ENCODE peak calls at places on chromosomes 3 and 15, in five cellular contexts. E, J, M, D and Q are unnamed samples. For H3K36me3, the result is how much of the 10 kb centered on the place peaks cover.

GRCh38 chr3:122679467-122680291 is 960 bp upstream of the PARP14 start:
- DNase-seq in E (peak), J (no peak), M (peak), D (peak), Q (no peak)

GRCh38 chr15:73127302-73127936 is 75.2 kb downstream of the NEO1 start:
- DNase-seq in E (no peak), J (peak), M (peak), D (no peak), Q (peak)

GRCh38 chr3:177852001-177852400 is 654.7 kb upstream of the TBL1XR1 start:
- DNase-seq in E (no peak), J (no peak), M (no peak), D (no peak), Q (no peak)

GRCh38 chr15:59177445-59177728 is 29.3 kb upstream of the LDHAL6B start:
- DNase-seq in E (no peak), J (no peak), M (no peak), D (no peak), Q (no peak)

GRCh38 chr3:62992520-62992919 is 117.3 kb upstream of the CADPS start:
- DNase-seq in E (no peak), J (no peak), M (no peak), D (no peak), Q (no peak)

GRCh38 chr3:147518465-147518864 is 109.3 kb downstream of the ZIC1 start:
- DNase-seq in E (no peak), J (no peak), M (no peak), D (no peak), Q (no peak)

GRCh38 chr15:69782809-69783208 is 314.9 kb downstream of the TLE3 start:
- DNase-seq in E (no peak), J (peak), M (no peak), D (no peak), Q (no peak)

GRCh38 chr3:95154775-95155174 is 1091.9 kb downstream of the NSUN3 start:
- DNase-seq in E (no peak), J (no peak), M (no peak), D (no peak), Q (no peak)

GRCh38 chr3:16319307-16319706 is 54.3 kb downstream of the OXNAD1 start:
- DNase-seq in E (no peak), J (no peak), M (no peak), D (no peak), Q (peak)

GRCh38 chr3:8280161-8280560 is 221.5 kb upstream of the LMCD1 start:
- DNase-seq in E (no peak), J (no peak), M (no peak), D (no peak), Q (no peak)

GRCh38 chr15:94912760-94913159 is 681.4 kb downstream of the MCTP2 start:
- DNase-seq in E (no peak), J (no peak), M (no peak), D (no peak), Q (no peak)

GRCh38 chr3:102979202-102979601 is 544.4 kb downstream of the ZPLD1 start:
- DNase-seq in E (no peak), J (no peak), M (no peak), D (no peak), Q (no peak)

GRCh38 chr3:15326037-15326436 is 6.3 kb downstream of the SH3BP5 start:
- DNase-seq in E (no peak), J (peak), M (peak), D (no peak), Q (no peak)

GRCh38 chr3:171374661-171375285 is 85.4 kb downstream of the TNIK start:
- DNase-seq in E (no peak), J (no peak), M (peak), D (no peak), Q (no peak)

GRCh38 chr3:188749010-188749617 is 422.7 kb upstream of the TPRG1 start:
- DNase-seq in E (no peak), J (peak), M (peak), D (peak), Q (peak)

GRCh38 chr3:56415672-56416071 is 52.6 kb downstream of the ERC2 start:
- DNase-seq in E (no peak), J (no peak), M (peak), D (no peak), Q (no peak)

GRCh38 chr15:83219026-83219425 is 11.4 kb upstream of the HDGFL3 start:
- DNase-seq in E (no peak), J (no peak), M (no peak), D (no peak), Q (no peak)

GRCh38 chr3:57110797-57111196 is 50.3 kb downstream of the SPATA12 start:
- DNase-seq in E (no peak), J (no peak), M (no peak), D (no peak), Q (no peak)

GRCh38 chr15:60390931-60391501 is 6.8 kb downstream of the ANXA2 start:
- DNase-seq in E (peak), J (no peak), M (peak), D (peak), Q (peak)

GRCh38 chr3:127384717-127385539 is 97.1 kb upstream of the PRR20G start:
- DNase-seq in E (no peak), J (no peak), M (no peak), D (no peak), Q (no peak)

GRCh38 chr3:55893045-55893664 is 406.0 kb upstream of the WNT5A start:
- DNase-seq in E (no peak), J (no peak), M (no peak), D (no peak), Q (no peak)

GRCh38 chr3:149267565-149267964 is 45.9 kb upstream of the CP start:
- DNase-seq in E (no peak), J (no peak), M (no peak), D (no peak), Q (no peak)

GRCh38 chr15:63344737-63345390 is 36.8 kb downstream of the CA12 start:
- DNase-seq in E (no peak), J (no peak), M (peak), D (no peak), Q (no peak)

GRCh38 chr3:73925045-73925444 is 300.3 kb upstream of the PDZRN3 start:
- DNase-seq in E (no peak), J (no peak), M (peak), D (no peak), Q (no peak)

GRCh38 chr3:152268501-152269422 is at the start of gene MBNL1:
- DNase-seq in E (peak), J (peak), M (peak), D (peak), Q (peak)

GRCh38 chr3:127929818-127930217 is 14.8 kb downstream of the KBTBD12 start:
- DNase-seq in E (no peak), J (no peak), M (no peak), D (no peak), Q (no peak)

GRCh38 chr3:125057186-125057850 is 1.5 kb upstream of the HEG1 start:
- DNase-seq in E (no peak), J (no peak), M (peak), D (no peak), Q (no peak)

GRCh38 chr15:44788748-44789147 is 52.4 kb downstream of the TRIM69 start:
- DNase-seq in E (no peak), J (no peak), M (peak), D (no peak), Q (no peak)

GRCh38 chr3:148606979-148607378 is 90.7 kb upstream of the AGTR1 start:
- DNase-seq in E (no peak), J (no peak), M (no peak), D (no peak), Q (no peak)

GRCh38 chr3:23739536-23739935 is 66.2 kb upstream of the UBE2E1 start:
- DNase-seq in E (no peak), J (no peak), M (peak), D (no peak), Q (no peak)

GRCh38 chr15:62021991-62022600 is 38.2 kb downstream of the VPS13C start:
- DNase-seq in E (no peak), J (peak), M (peak), D (no peak), Q (peak)

GRCh38 chr3:69246612-69247011 is 124.2 kb upstream of the LMOD3 start:
- DNase-seq in E (no peak), J (no peak), M (no peak), D (no peak), Q (no peak)

GRCh38 chr3:177804646-177805045 is 607.4 kb upstream of the TBL1XR1 start:
- DNase-seq in E (no peak), J (no peak), M (no peak), D (no peak), Q (no peak)

GRCh38 chr3:159922861-159923312 is 65.7 kb upstream of the IL12A start:
- DNase-seq in E (no peak), J (no peak), M (no peak), D (no peak), Q (no peak)

GRCh38 chr3:60755094-60755493 is 496.2 kb downstream of the FHIT start:
- DNase-seq in E (no peak), J (peak), M (peak), D (no peak), Q (peak)

GRCh38 chr3:74338998-74339397 is 275.5 kb downstream of the CNTN3 start:
- DNase-seq in E (no peak), J (no peak), M (no peak), D (no peak), Q (no peak)

DNA sequence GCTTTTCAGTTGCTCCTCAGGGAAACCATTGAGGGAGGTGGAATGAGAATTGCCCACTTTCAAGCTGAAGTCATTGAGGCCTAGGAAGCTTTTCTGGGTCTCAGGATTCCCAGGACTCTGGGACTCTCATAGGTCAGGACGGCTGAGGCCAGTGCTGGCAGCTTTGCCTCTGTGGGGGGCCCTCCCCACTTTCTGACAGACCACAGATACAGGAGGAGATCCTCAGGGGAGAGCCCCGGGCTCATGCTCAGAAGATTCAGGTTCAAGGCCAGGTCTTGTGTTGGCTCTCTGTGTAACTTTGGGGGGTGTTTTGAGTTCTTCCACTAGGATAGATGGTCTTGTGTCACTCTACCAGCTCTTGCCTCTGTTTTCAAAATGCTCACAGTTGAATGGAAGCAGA is 50.0 kb downstream of the SMAD6 start:
- DNase-seq in E (peak), J (no peak), M (no peak), D (no peak), Q (no peak)
- H3K36me3 ChIP-seq in E (under half), J (half or more), M (under half), D (under half), Q (half or more)

GRCh38 chr3:47612879-47613278 is 34.2 kb upstream of the CSPG5 start:
- DNase-seq in E (no peak), J (no peak), M (no peak), D (no peak), Q (no peak)
- H3K36me3 ChIP-seq in E (under half), J (under half), M (under half), D (under half), Q (half or more)

GRCh38 chr3:39099242-39099641 is 8.2 kb downstream of the GORASP1 start:
- DNase-seq in E (no peak), J (no peak), M (no peak), D (no peak), Q (no peak)

GRCh38 chr3:39100500-39100886 is 6.9 kb downstream of the GORASP1 start:
- DNase-seq in E (no peak), J (no peak), M (no peak), D (no peak), Q (no peak)

GRCh38 chr3:39101022-39101689 is 6.3 kb downstream of the GORASP1 start:
- DNase-seq in E (no peak), J (peak), M (peak), D (no peak), Q (no peak)

GRCh38 chr3:39098473-39099000 is 8.9 kb downstream of the GORASP1 start:
- DNase-seq in E (no peak), J (no peak), M (no peak), D (no peak), Q (no peak)

GRCh38 chr3:39099738-39100499 is 7.5 kb downstream of the GORASP1 start:
- DNase-seq in E (no peak), J (no peak), M (no peak), D (no peak), Q (no peak)
- H3K36me3 ChIP-seq in E (under half), J (under half), M (under half), D (under half), Q (half or more)

GRCh38 chr15:48996276-48996675 is 32.6 kb upstream of the SHC4 start:
- DNase-seq in E (no peak), J (no peak), M (peak), D (no peak), Q (no peak)
- H3K36me3 ChIP-seq in E (under half), J (under half), M (half or more), D (under half), Q (half or more)

DNA sequence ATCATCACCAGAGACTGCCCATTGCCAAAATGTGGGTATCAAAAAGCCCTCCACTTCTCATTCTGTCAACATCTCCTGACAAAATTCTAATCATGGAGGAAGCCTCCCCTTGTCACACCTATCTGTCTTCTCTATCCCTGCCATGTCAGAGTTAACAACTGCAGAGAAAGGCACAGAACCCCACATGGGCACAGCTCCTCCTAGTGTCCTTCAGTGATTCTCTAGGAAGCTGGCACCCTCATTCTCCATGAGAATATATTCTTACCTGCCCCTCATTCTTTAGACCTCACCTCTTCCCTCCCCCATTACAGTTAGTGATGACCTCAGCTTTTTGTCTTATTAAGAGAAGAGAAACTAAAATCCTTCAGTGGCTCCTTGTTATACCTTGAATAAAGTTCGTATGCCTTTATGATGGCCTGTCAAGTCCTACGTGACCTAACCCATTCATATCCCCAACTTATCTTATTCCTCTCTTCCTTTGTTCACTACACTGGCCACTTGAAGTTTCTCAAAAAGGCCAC is 44.6 kb downstream of the NME9 start:
- DNase-seq in E (no peak), J (no peak), M (no peak), D (no peak), Q (no peak)
- H3K36me3 ChIP-seq in E (under half), J (under half), M (under half), D (under half), Q (half or more)

DNA sequence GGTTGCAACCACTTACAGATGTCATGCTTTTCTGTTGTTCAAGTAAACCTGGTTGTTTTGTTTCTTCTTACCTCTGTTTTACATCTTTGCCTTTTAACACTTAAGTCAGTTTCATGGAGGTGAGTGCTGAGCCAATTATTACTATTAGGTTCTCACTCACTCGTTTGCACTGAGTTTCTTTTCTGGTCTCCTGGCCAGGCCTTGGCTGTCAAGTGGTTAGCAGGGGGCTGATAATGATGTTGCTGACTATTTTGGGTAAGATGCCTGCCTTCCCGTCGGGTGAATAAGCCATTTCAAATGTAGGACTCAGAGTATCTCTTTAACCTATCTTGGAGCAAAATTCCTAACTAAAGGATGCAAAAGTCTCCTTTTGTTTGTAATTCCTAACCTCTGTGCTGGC is 78.5 kb downstream of the KLHL25 start:
- DNase-seq in E (no peak), J (no peak), M (no peak), D (no peak), Q (no peak)
- H3K36me3 ChIP-seq in E (under half), J (under half), M (under half), D (under half), Q (half or more)

GRCh38 chr3:114083112-114083511 is 26.6 kb downstream of the QTRT2 start:
- DNase-seq in E (no peak), J (no peak), M (no peak), D (no peak), Q (no peak)
- H3K36me3 ChIP-seq in E (under half), J (half or more), M (under half), D (under half), Q (half or more)

GRCh38 chr15:89196241-89196640 is 25.1 kb downstream of the RLBP1 start:
- DNase-seq in E (no peak), J (no peak), M (no peak), D (no peak), Q (no peak)
- H3K36me3 ChIP-seq in E (under half), J (under half), M (under half), D (under half), Q (under half)